ENCODE peak calls at places on chromosomes 12 and 14, in four cellular contexts. E is GM03348, F is epithelial cell of esophagus, C is cardiac fibroblast. B is an unnamed sample.

GRCh38 chr12:95574799-95575452 is 23.6 kb upstream of the USP44 start:
- DNase-seq in E (peak; percentile 75), F (peak; percentile 60), C (peak; percentile 58), B (peak; percentile 71)

GRCh38 chr12:132710062-132710421 is 600 bp upstream of the PGAM5 start:
- DNase-seq in E (no peak), F (no peak), C (no peak), B (no peak)

GRCh38 chr12:32435921-32436710 is 36.8 kb downstream of the FGD4 start:
- DNase-seq in E (no peak), F (peak; percentile 33), C (peak; percentile 63), B (no peak)

GRCh38 chr14:104396682-104397470 is 182.7 kb upstream of the C14orf180 start:
- DNase-seq in E (no peak), F (no peak), C (no peak), B (no peak)

GRCh38 chr12:64390275-64390851 is at the start of gene C12orf56:
- DNase-seq in E (peak; percentile 57), F (peak; percentile 27), C (no peak), B (no peak)

GRCh38 chr12:84174115-84174514 is 738.5 kb downstream of the SLC6A15 start:
- DNase-seq in E (no peak), F (no peak), C (no peak), B (no peak)

GRCh38 chr14:103068351-103069073 is 11.2 kb upstream of the CDC42BPB start:
- DNase-seq in E (no peak), F (no peak), C (no peak), B (no peak)

GRCh38 chr14:85279407-85279806 is 250.5 kb upstream of the FLRT2 start:
- DNase-seq in E (no peak), F (no peak), C (no peak), B (no peak)

GRCh38 chr12:117380083-117380482 is 18.7 kb upstream of the NOS1 start:
- DNase-seq in E (no peak), F (no peak), C (no peak), B (peak; percentile 23)

GRCh38 chr14:103340480-103341212 is 6.6 kb downstream of the EIF5 start:
- DNase-seq in E (no peak), F (no peak), C (no peak), B (no peak)

GRCh38 chr12:108381793-108382436 is 42.8 kb upstream of the CMKLR1 start:
- DNase-seq in E (no peak), F (peak; percentile 6), C (no peak), B (peak; percentile 59)

B was measured in A673.